ENCODE peak calls at places on chromosomes 4 and X, in six cellular contexts. N is fibroblast of lung; O is body of pancreas; F is CD8-positive, alpha-beta T cell; Q is ovary; E is tibial nerve. J is an unnamed sample. For H3K4me1, the result is how much of the 10 kb centered on the place peaks cover.

GRCh38 chr4:109574931-109575804 is 15.1 kb downstream of the MCUB start:
- DNase-seq in O (no peak), Q (no peak), F (no peak), N (no peak), E (no peak), J (no peak)

GRCh38 chr4:14812101-14812500 is 190.2 kb upstream of the CPEB2 start:
- DNase-seq in Q (no peak), N (no peak), E (no peak), F (no peak), O (no peak), J (no peak)

GRCh38 chrX:53089224-53089842 is 4.6 kb upstream of the KANTR start:
- DNase-seq in F (no peak), Q (peak), E (no peak), N (peak), O (peak), J (no peak)

GRCh38 chr4:20252656-20253271 is 1.1 kb downstream of the SLIT2 start:
- DNase-seq in N (peak), E (peak), Q (peak), F (no peak), O (peak), J (peak)

GRCh38 chr4:43251760-43252317 is 359.3 kb downstream of the GRXCR1 start:
- DNase-seq in O (no peak), Q (no peak), F (no peak), N (peak), E (no peak), J (no peak)

GRCh38 chrX:426881-427280 is 40.2 kb upstream of the PPP2R3B start:
- DNase-seq in F (no peak), E (no peak), O (no peak), Q (no peak), N (no peak), J (no peak)

GRCh38 chrX:101287402-101287801 is 3.7 kb downstream of the TAF7L start:
- DNase-seq in F (no peak), N (peak), E (no peak), Q (no peak), O (peak), J (no peak)

GRCh38 chr4:33841120-33841519 is 2403.2 kb downstream of the ARAP2 start:
- DNase-seq in E (no peak), F (no peak), Q (no peak), O (no peak), N (no peak), J (no peak)

GRCh38 chr4:5120468-5120867 is 69.2 kb downstream of the STK32B start:
- DNase-seq in O (no peak), Q (no peak), E (no peak), N (no peak), F (no peak), J (no peak)

GRCh38 chr4:73450398-73451004 is 14.5 kb downstream of the AFP start:
- DNase-seq in N (peak), Q (peak), E (no peak), F (no peak), O (peak), J (peak)

GRCh38 chrX:48540015-48540350 is 469 bp downstream of the TBC1D25 start:
- DNase-seq in Q (no peak), O (peak), N (peak), F (no peak), E (peak), J (no peak)

GRCh38 chr4:24743931-24744330 is 51.4 kb upstream of the SOD3 start:
- DNase-seq in Q (no peak), N (no peak), E (no peak), O (peak), F (no peak), J (no peak)

GRCh38 chr4:141314627-141315026 is 93.9 kb downstream of the ZNF330 start:
- DNase-seq in N (no peak), E (no peak), F (no peak), O (no peak), Q (no peak), J (no peak)

GRCh38 chrX:2521092-2521926 is 20.5 kb upstream of the DHRSX start:
- DNase-seq in F (no peak), Q (no peak), N (no peak), E (no peak), O (peak), J (no peak)

GRCh38 chr4:158350161-158350560 is 139.9 kb downstream of the TMEM144 start:
- DNase-seq in Q (no peak), O (no peak), E (no peak), N (no peak), F (no peak), J (no peak)

GRCh38 chr4:145482209-145483021 is 762 bp downstream of the SMAD1 start:
- DNase-seq in O (peak), Q (peak), F (no peak), N (peak), E (peak), J (peak)

GRCh38 chr4:118849867-118850812 is 14.2 kb upstream of the SEC24D start:
- DNase-seq in Q (no peak), N (peak), E (no peak), O (no peak), F (peak), J (no peak)

GRCh38 chr4:110869862-110870577 is 247.1 kb upstream of the PITX2 start:
- DNase-seq in F (no peak), N (peak), O (no peak), E (no peak), Q (no peak), J (no peak)

GRCh38 chr4:113407409-113407808 is 354.1 kb downstream of the CAMK2D start:
- DNase-seq in E (no peak), O (no peak), F (no peak), Q (no peak), N (no peak), J (no peak)

GRCh38 chrX:71256051-71256450 is 2.1 kb upstream of the ZMYM3 start:
- DNase-seq in O (no peak), N (no peak), E (no peak), Q (no peak), F (no peak), J (no peak)

GRCh38 chr4:100299019-100299418 is 108.8 kb upstream of the DDIT4L start:
- DNase-seq in F (no peak), Q (peak), E (no peak), N (peak), O (peak), J (no peak)
- H3K27ac ChIP-seq in F (no peak), Q (peak), E (no peak), N (peak), O (no peak), J (no peak)

DNA sequence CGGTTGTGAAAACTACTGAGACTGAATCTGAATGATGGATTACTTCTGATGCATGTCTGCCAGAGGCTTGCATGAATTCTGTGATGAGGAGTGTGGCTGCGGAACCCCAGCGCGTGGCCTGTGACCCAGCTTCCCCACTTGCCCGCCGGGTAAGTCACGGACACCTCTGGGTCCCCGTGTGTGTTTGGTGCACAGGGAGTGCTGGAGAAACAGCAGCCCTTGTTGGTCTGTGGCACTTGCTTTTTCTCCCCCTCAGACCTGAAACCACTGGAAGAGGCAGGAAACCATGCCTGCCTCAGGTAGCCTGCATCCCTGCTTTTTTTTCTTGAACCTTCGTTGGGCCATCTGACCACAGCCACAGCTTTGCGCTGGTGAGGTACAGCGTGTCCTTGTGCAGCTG is 51.9 kb upstream of the TADA2B start:
- DNase-seq in N (no peak), Q (no peak), E (no peak), F (no peak), O (no peak), J (no peak)
- H3K4me1 ChIP-seq in N (under half), Q (under half), E (under half), F (under half), O (under half), J (under half)

DNA sequence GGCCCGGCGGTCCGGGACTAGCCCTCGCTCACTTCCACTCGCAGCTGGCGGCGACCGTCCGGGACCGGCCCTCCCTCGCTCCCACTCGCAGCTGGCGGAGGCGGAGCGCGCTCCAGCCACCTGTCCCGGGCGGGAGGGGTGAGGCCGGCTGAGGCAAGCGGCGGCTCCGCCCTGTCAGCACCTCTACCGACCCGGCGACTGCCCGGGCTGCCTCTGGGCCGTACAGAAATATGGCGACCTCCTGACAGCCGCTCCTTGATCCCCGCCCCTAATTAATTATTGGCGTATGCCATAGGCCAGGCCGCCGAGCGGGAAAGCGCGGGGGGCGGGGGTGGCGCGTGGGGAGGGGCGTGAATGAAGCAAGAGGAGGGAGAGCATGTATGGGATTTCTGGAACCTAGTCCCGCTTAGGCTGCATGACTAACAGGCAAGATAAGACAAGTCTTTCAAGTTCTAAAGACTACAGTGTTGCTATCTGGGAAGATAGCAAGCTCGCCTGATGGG is at the start of gene MORC4:
- DNase-seq in N (peak), F (peak), Q (peak), O (peak), E (peak), J (peak)
- H3K27ac ChIP-seq in N (peak), F (peak), Q (peak), O (peak), E (peak), J (peak)

GRCh38 chr4:8132947-8133705 is 25.5 kb downstream of the ABLIM2 start:
- DNase-seq in F (no peak), Q (no peak), O (no peak), N (peak), E (no peak), J (no peak)

GRCh38 chr4:8131826-8132225 is 26.8 kb downstream of the ABLIM2 start:
- DNase-seq in O (no peak), Q (no peak), E (no peak), F (no peak), N (no peak), J (no peak)

GRCh38 chr4:8131210-8131609 is 27.4 kb downstream of the ABLIM2 start:
- DNase-seq in Q (no peak), N (no peak), E (no peak), F (no peak), O (no peak), J (no peak)

GRCh38 chr4:8133897-8134542 is 24.6 kb downstream of the ABLIM2 start:
- DNase-seq in N (no peak), F (no peak), E (no peak), Q (no peak), O (no peak), J (no peak)

GRCh38 chr4:8132400-8132799 is 26.2 kb downstream of the ABLIM2 start:
- DNase-seq in N (no peak), O (no peak), F (no peak), E (no peak), Q (no peak), J (no peak)
- H3K4me1 ChIP-seq in N (under half), O (under half), F (under half), E (under half), Q (under half), J (under half)

DNA sequence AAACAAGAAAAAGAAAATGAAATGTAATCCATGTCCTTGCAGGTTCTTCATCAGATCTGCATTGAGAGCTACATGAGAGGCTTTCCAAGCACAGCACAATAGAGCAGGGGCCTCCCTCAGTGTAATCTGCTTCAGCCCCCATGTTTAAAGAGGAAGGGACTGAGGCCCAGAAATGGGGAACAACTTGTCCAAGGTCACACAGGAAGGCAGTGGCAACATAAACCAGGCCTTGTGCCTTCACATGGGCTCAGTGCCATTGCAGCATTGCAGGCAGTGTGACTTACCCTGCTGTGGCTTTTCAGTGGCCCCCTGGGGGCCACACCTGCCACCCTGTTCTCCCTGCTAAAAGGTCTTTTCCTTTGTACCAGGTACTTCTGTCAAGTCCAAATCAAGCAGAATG is 20.9 kb upstream of the CD99L2 start:
- DNase-seq in E (no peak), F (no peak), Q (no peak), O (no peak), N (no peak), J (no peak)
- H3K27ac ChIP-seq in E (no peak), F (no peak), Q (no peak), O (no peak), N (no peak), J (no peak)

DNA sequence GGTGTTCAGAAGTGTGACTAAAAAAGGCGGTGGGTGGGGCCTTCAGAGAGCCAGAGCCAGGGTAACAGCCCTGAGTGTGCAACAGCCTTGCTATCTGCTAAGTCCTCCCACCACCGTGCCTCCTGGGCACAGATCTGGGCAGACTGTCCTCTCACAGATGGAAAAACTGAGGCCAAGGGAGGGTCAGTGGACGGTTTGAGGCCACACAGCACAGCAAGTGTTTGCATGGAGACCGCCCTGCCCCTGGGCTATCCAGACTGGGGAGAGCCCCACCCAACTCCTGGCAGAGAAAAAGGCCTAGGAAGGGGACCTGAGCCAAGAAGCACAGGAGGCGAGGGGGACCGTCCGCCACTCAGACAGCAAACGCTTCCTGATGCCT is 31.7 kb downstream of the BLOC1S4 start:
- DNase-seq in F (no peak), E (no peak), N (no peak), O (peak), Q (no peak), J (no peak)
- H3K4me1 ChIP-seq in F (under half), E (under half), N (under half), O (under half), Q (under half), J (under half)

DNA sequence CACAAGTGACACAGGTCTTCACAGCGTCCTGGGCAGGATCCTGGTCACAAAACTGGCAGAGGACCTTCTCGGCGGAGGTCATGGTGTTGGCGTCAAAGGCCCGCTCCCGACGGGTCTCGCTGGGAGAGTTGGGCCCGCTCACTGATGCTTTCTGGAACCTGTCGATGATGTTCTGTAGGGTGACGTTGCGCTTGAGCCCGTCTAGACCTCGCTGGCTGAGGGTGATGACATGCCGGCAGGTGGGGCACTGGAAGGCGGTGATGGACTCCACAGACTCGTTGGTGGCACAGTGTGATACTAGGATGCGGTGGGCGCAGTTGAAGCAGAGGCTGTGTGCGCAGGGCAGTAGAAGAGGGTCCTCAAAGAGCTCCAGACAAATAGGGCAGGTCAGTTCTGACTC is 53.2 kb downstream of the MID1 start:
- DNase-seq in Q (no peak), N (no peak), E (no peak), O (no peak), F (no peak), J (no peak)
- H3K27ac ChIP-seq in Q (no peak), N (no peak), E (no peak), O (peak), F (no peak), J (no peak)

GRCh38 chr4:8191136-8191747 is 7.8 kb upstream of the SH3TC1 start:
- DNase-seq in O (peak), Q (peak), E (peak), N (peak), F (no peak), J (peak)
- H3K4me1 ChIP-seq in O (under half), Q (under half), E (under half), N (under half), F (under half), J (half or more)

GRCh38 chrX:40576291-40576690 is 4.5 kb upstream of the ATP6AP2 start:
- DNase-seq in N (no peak), O (no peak), F (no peak), Q (no peak), E (no peak), J (no peak)

GRCh38 chrX:40573763-40574162 is 7.0 kb upstream of the ATP6AP2 start:
- DNase-seq in O (no peak), Q (no peak), N (peak), E (no peak), F (no peak), J (no peak)

GRCh38 chrX:40571600-40571999 is 9.2 kb upstream of the ATP6AP2 start:
- DNase-seq in O (no peak), N (no peak), F (no peak), Q (no peak), E (no peak), J (no peak)

GRCh38 chrX:40570346-40571093 is 10.2 kb upstream of the ATP6AP2 start:
- DNase-seq in E (no peak), F (no peak), O (peak), Q (no peak), N (no peak), J (no peak)
- H3K27ac ChIP-seq in E (no peak), F (no peak), O (peak), Q (peak), N (no peak), J (no peak)

GRCh38 chr4:159358226-159358625 is 255.3 kb downstream of the RAPGEF2 start:
- DNase-seq in N (peak), Q (no peak), O (no peak), F (no peak), E (no peak), J (no peak)
- H3K4me1 ChIP-seq in N (under half), Q (under half), O (under half), F (under half), E (under half), J (under half)